ENCODE peak calls at places on chromosome 6, in six cellular contexts. One of them, this sample, is unnamed.

GRCh38 chr6:42135722-42136121 is 6.7 kb downstream of the C6orf132 start:
- DNase-seq in left ventricle myocardium inferior: no peak
- DNase-seq in cardiac muscle cell: no peak
- DNase-seq in CD8-positive, alpha-beta memory T cell: no peak
- DNase-seq in PC-3: no peak
- DNase-seq in HCT116: no peak
- DNase-seq in this sample: no peak

GRCh38 chr6:715709-716450 is 22.9 kb upstream of the EXOC2 start:
- DNase-seq in left ventricle myocardium inferior: no peak
- DNase-seq in cardiac muscle cell: no peak
- DNase-seq in CD8-positive, alpha-beta memory T cell: no peak
- DNase-seq in PC-3: no peak
- DNase-seq in HCT116: no peak
- DNase-seq in this sample: no peak

GRCh38 chr6:125041740-125042459 is 79.7 kb downstream of the RNF217 start:
- DNase-seq in left ventricle myocardium inferior: no peak
- DNase-seq in cardiac muscle cell: no peak
- DNase-seq in CD8-positive, alpha-beta memory T cell: no peak
- DNase-seq in PC-3: peak
- DNase-seq in HCT116: peak
- DNase-seq in this sample: no peak

GRCh38 chr6:4398806-4399205 is 263.4 kb upstream of the ECI2 start:
- DNase-seq in left ventricle myocardium inferior: no peak
- DNase-seq in cardiac muscle cell: no peak
- DNase-seq in CD8-positive, alpha-beta memory T cell: no peak
- DNase-seq in PC-3: no peak
- DNase-seq in HCT116: no peak
- DNase-seq in this sample: no peak

GRCh38 chr6:127904160-127904559 is 3.3 kb upstream of the THEMIS start:
- DNase-seq in left ventricle myocardium inferior: no peak
- DNase-seq in cardiac muscle cell: no peak
- DNase-seq in CD8-positive, alpha-beta memory T cell: no peak
- DNase-seq in PC-3: no peak
- DNase-seq in HCT116: no peak
- DNase-seq in this sample: no peak

GRCh38 chr6:1815827-1816452 is 206.2 kb downstream of the FOXC1 start:
- DNase-seq in left ventricle myocardium inferior: no peak
- DNase-seq in cardiac muscle cell: no peak
- DNase-seq in CD8-positive, alpha-beta memory T cell: no peak
- DNase-seq in PC-3: no peak
- DNase-seq in HCT116: no peak
- DNase-seq in this sample: no peak

GRCh38 chr6:65450451-65450850 is 256.6 kb downstream of the EYS start:
- DNase-seq in left ventricle myocardium inferior: no peak
- DNase-seq in cardiac muscle cell: no peak
- DNase-seq in CD8-positive, alpha-beta memory T cell: no peak
- DNase-seq in PC-3: no peak
- DNase-seq in HCT116: no peak
- DNase-seq in this sample: no peak

GRCh38 chr6:21201673-21202430 is 391.7 kb upstream of the SOX4 start:
- DNase-seq in left ventricle myocardium inferior: no peak
- DNase-seq in cardiac muscle cell: no peak
- DNase-seq in CD8-positive, alpha-beta memory T cell: no peak
- DNase-seq in PC-3: peak
- DNase-seq in HCT116: no peak
- DNase-seq in this sample: peak

GRCh38 chr6:18465410-18466154 is 78.4 kb downstream of the RNF144B start:
- DNase-seq in left ventricle myocardium inferior: no peak
- DNase-seq in cardiac muscle cell: no peak
- DNase-seq in CD8-positive, alpha-beta memory T cell: no peak
- DNase-seq in PC-3: no peak
- DNase-seq in HCT116: no peak
- DNase-seq in this sample: no peak

GRCh38 chr6:75201901-75202672 is 3.8 kb downstream of the COL12A1 start:
- DNase-seq in left ventricle myocardium inferior: peak
- DNase-seq in cardiac muscle cell: peak
- DNase-seq in CD8-positive, alpha-beta memory T cell: no peak
- DNase-seq in PC-3: no peak
- DNase-seq in HCT116: no peak
- DNase-seq in this sample: no peak

GRCh38 chr6:43838276-43839036 is 68.4 kb downstream of the VEGFA start:
- DNase-seq in left ventricle myocardium inferior: peak
- DNase-seq in cardiac muscle cell: peak
- DNase-seq in CD8-positive, alpha-beta memory T cell: no peak
- DNase-seq in PC-3: peak
- DNase-seq in HCT116: peak
- DNase-seq in this sample: no peak

GRCh38 chr6:144150673-144151009 is 324 bp downstream of the STX11 start:
- DNase-seq in left ventricle myocardium inferior: no peak
- DNase-seq in cardiac muscle cell: no peak
- DNase-seq in CD8-positive, alpha-beta memory T cell: peak
- DNase-seq in PC-3: peak
- DNase-seq in HCT116: peak
- DNase-seq in this sample: no peak

GRCh38 chr6:129886401-129887155 is 25.5 kb upstream of the TMEM244 start:
- DNase-seq in left ventricle myocardium inferior: no peak
- DNase-seq in cardiac muscle cell: no peak
- DNase-seq in CD8-positive, alpha-beta memory T cell: no peak
- DNase-seq in PC-3: no peak
- DNase-seq in HCT116: no peak
- DNase-seq in this sample: no peak

GRCh38 chr6:129890701-129891100 is 29.6 kb upstream of the TMEM244 start:
- DNase-seq in left ventricle myocardium inferior: no peak
- DNase-seq in cardiac muscle cell: no peak
- DNase-seq in CD8-positive, alpha-beta memory T cell: no peak
- DNase-seq in PC-3: peak
- DNase-seq in HCT116: no peak
- DNase-seq in this sample: no peak

GRCh38 chr6:129893513-129894098 is 32.5 kb upstream of the TMEM244 start:
- DNase-seq in left ventricle myocardium inferior: no peak
- DNase-seq in cardiac muscle cell: peak
- DNase-seq in CD8-positive, alpha-beta memory T cell: no peak
- DNase-seq in PC-3: peak
- DNase-seq in HCT116: no peak
- DNase-seq in this sample: no peak

GRCh38 chr6:129890164-129890563 is 29.0 kb upstream of the TMEM244 start:
- DNase-seq in left ventricle myocardium inferior: no peak
- DNase-seq in cardiac muscle cell: no peak
- DNase-seq in CD8-positive, alpha-beta memory T cell: no peak
- DNase-seq in PC-3: peak
- DNase-seq in HCT116: no peak
- DNase-seq in this sample: no peak

DNA sequence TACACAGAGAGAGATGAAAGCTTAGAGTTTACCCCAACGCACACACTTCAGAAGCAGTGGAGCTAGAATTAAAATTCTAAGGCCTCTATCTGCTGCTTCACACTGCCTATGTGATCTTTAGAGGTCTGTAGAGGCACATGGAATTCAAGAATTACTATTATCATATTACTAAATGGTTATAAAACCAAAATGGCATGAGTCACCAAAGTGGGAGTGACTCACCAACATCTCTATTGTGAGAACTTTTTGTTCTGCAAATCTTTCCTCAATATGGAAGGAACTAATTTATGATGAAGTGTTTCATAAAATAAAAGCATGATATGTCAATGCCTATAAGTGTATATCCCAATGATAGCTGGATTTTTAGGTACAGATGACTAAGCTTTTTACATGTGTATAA is 28.5 kb upstream of the TMEM244 start:
- DNase-seq in left ventricle myocardium inferior: no peak
- DNase-seq in cardiac muscle cell: peak
- DNase-seq in CD8-positive, alpha-beta memory T cell: no peak
- DNase-seq in PC-3: peak
- DNase-seq in HCT116: no peak
- DNase-seq in this sample: no peak
- H3K27ac ChIP-seq in left ventricle myocardium inferior: no peak
- H3K27ac ChIP-seq in cardiac muscle cell: no peak
- H3K27ac ChIP-seq in CD8-positive, alpha-beta memory T cell: no peak
- H3K27ac ChIP-seq in PC-3: peak
- H3K27ac ChIP-seq in HCT116: no peak
- H3K27ac ChIP-seq in this sample: no peak

DNA sequence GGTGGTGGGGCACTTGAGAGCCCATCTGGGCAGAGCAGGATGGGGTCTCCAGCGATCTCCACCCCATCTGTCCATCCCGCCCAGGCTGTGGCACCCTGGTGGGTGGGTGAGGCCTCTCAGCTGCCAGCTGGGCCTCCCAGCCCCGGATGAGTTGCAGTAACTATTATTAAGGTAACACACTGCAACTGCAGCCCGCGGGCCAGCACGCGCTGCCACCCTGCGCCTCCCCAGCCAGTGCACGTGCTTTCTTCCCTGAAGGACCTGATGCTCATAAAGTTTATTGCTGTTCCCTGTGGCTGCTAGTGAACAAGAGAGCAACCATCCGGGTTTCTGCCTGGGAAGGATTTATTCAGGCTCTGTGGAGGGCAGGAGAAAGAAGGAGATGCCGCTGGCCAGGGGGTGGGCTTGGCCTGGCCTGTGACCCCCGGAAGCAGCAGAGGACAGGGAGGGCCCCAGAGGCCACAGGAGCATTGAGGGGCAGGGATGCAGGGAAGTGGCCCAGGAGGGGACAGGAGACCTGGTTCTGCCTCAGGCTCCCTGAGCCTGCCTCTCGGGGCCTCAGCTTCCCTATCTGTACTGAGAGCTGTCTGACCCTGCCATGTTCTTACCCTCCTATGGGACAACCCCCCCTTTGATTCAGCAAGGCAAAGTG is 1.7 kb downstream of the IP6K3 start:
- DNase-seq in left ventricle myocardium inferior: no peak
- DNase-seq in cardiac muscle cell: no peak
- DNase-seq in CD8-positive, alpha-beta memory T cell: no peak
- DNase-seq in PC-3: no peak
- DNase-seq in HCT116: no peak
- DNase-seq in this sample: peak
- H3K27ac ChIP-seq in left ventricle myocardium inferior: peak
- H3K27ac ChIP-seq in cardiac muscle cell: peak
- H3K27ac ChIP-seq in CD8-positive, alpha-beta memory T cell: no peak
- H3K27ac ChIP-seq in PC-3: no peak
- H3K27ac ChIP-seq in HCT116: no peak
- H3K27ac ChIP-seq in this sample: peak

DNA sequence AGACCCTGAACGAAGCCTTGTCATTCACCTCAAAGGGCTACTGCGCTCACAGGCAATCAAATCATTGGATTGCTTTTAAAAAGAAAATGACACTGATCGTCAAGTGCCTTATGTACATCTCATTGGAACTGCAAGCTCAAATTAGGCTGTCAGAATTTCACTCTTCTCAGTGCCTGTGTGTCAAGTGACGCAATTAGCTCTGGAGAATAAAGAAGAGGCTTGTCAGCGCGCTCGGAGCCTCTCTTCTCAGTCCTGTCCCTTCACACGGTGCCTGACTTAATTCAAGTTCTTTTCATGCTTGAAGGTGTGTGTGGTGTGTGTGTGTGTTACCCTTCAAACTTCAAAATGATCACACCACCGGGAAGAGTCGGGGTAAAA is 77.1 kb downstream of the C6orf118 start:
- DNase-seq in left ventricle myocardium inferior: no peak
- DNase-seq in cardiac muscle cell: no peak
- DNase-seq in CD8-positive, alpha-beta memory T cell: no peak
- DNase-seq in PC-3: no peak
- DNase-seq in HCT116: no peak
- DNase-seq in this sample: no peak
- H3K27ac ChIP-seq in left ventricle myocardium inferior: no peak
- H3K27ac ChIP-seq in cardiac muscle cell: no peak
- H3K27ac ChIP-seq in CD8-positive, alpha-beta memory T cell: no peak
- H3K27ac ChIP-seq in PC-3: no peak
- H3K27ac ChIP-seq in HCT116: no peak
- H3K27ac ChIP-seq in this sample: no peak

GRCh38 chr6:158751842-158752424 is 67.2 kb downstream of the EZR start:
- DNase-seq in left ventricle myocardium inferior: no peak
- DNase-seq in cardiac muscle cell: no peak
- DNase-seq in CD8-positive, alpha-beta memory T cell: no peak
- DNase-seq in PC-3: no peak
- DNase-seq in HCT116: no peak
- DNase-seq in this sample: peak
- H3K27ac ChIP-seq in left ventricle myocardium inferior: peak
- H3K27ac ChIP-seq in cardiac muscle cell: peak
- H3K27ac ChIP-seq in CD8-positive, alpha-beta memory T cell: no peak
- H3K27ac ChIP-seq in PC-3: no peak
- H3K27ac ChIP-seq in HCT116: peak
- H3K27ac ChIP-seq in this sample: no peak

DNA sequence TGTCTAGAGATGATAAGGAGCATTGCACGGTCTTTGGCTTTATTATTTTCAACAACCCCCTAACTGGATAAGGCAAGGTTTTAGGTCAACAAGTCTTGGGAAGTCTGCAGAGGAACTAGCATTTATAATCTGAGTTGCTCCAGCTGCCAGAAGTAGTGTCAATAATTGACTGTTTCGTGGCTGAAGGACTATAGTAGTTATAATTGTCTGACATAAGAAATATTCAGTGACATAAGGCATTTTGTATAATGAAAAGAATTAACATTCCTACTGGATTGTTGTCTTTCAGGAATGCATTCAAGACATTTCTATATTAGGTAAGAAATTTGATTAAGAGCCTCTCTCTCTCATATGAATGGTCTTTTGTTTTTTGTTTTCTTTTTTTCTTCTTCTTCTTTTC is 136.9 kb upstream of the SGK1 start:
- DNase-seq in left ventricle myocardium inferior: no peak
- DNase-seq in cardiac muscle cell: peak
- DNase-seq in CD8-positive, alpha-beta memory T cell: no peak
- DNase-seq in PC-3: no peak
- DNase-seq in HCT116: no peak
- DNase-seq in this sample: no peak
- H3K27ac ChIP-seq in left ventricle myocardium inferior: no peak
- H3K27ac ChIP-seq in cardiac muscle cell: no peak
- H3K27ac ChIP-seq in CD8-positive, alpha-beta memory T cell: no peak
- H3K27ac ChIP-seq in PC-3: no peak
- H3K27ac ChIP-seq in HCT116: no peak
- H3K27ac ChIP-seq in this sample: no peak

GRCh38 chr6:134437376-134437775 is 119.5 kb upstream of the SGK1 start:
- DNase-seq in left ventricle myocardium inferior: no peak
- DNase-seq in cardiac muscle cell: peak
- DNase-seq in CD8-positive, alpha-beta memory T cell: no peak
- DNase-seq in PC-3: peak
- DNase-seq in HCT116: no peak
- DNase-seq in this sample: no peak
- H3K27ac ChIP-seq in left ventricle myocardium inferior: peak
- H3K27ac ChIP-seq in cardiac muscle cell: no peak
- H3K27ac ChIP-seq in CD8-positive, alpha-beta memory T cell: no peak
- H3K27ac ChIP-seq in PC-3: peak
- H3K27ac ChIP-seq in HCT116: no peak
- H3K27ac ChIP-seq in this sample: no peak

GRCh38 chr6:133917781-133918180 is 28.9 kb downstream of the TCF21 start:
- DNase-seq in left ventricle myocardium inferior: no peak
- DNase-seq in cardiac muscle cell: no peak
- DNase-seq in CD8-positive, alpha-beta memory T cell: no peak
- DNase-seq in PC-3: no peak
- DNase-seq in HCT116: no peak
- DNase-seq in this sample: no peak
- H3K27ac ChIP-seq in left ventricle myocardium inferior: no peak
- H3K27ac ChIP-seq in cardiac muscle cell: no peak
- H3K27ac ChIP-seq in CD8-positive, alpha-beta memory T cell: no peak
- H3K27ac ChIP-seq in PC-3: no peak
- H3K27ac ChIP-seq in HCT116: no peak
- H3K27ac ChIP-seq in this sample: no peak